ENCODE peak calls at places on chromosome 1, in five cellular contexts. P is stimulated activated CD4-positive, alpha-beta T cell treated with anti-CD3 and anti-CD28 coated beads, Interleukin-4, amount 100 ng/mL, for 1 hour; B is left colon; F is mammary epithelial cell; Z is fibroblast of mammary gland. A is an unnamed sample.

GRCh38 chr1:236282159-236282716 is 480 bp upstream of the ERO1B start:
- DNase-seq in Z (peak), B (no peak), F (no peak), P (peak), A (no peak)

GRCh38 chr1:13730751-13731482 is 30.9 kb downstream of the PRDM2 start:
- DNase-seq in F (no peak), Z (no peak), P (peak), B (peak), A (no peak)

GRCh38 chr1:87226341-87226760 is 102.3 kb upstream of the LMO4 start:
- DNase-seq in P (no peak), B (peak), Z (peak), F (peak), A (peak)

GRCh38 chr1:43312638-43313515 is 12.1 kb downstream of the TIE1 start:
- DNase-seq in P (no peak), F (no peak), Z (no peak), B (no peak), A (no peak)

GRCh38 chr1:4428711-4429110 is 225.7 kb upstream of the AJAP1 start:
- DNase-seq in Z (no peak), P (no peak), B (no peak), F (no peak), A (no peak)

GRCh38 chr1:200072636-200073285 is 45.3 kb downstream of the NR5A2 start:
- DNase-seq in P (no peak), F (no peak), Z (no peak), B (no peak), A (no peak)

GRCh38 chr1:106975944-106976343 is 80.5 kb upstream of the PRMT6 start:
- DNase-seq in Z (peak), F (no peak), B (no peak), P (no peak), A (no peak)

GRCh38 chr1:174445817-174446216 is 1.9 kb upstream of the GPR52 start:
- DNase-seq in F (no peak), Z (no peak), B (no peak), P (no peak), A (no peak)

GRCh38 chr1:228404107-228404720 is 2.4 kb downstream of the TRIM11 start:
- DNase-seq in P (no peak), Z (no peak), F (no peak), B (no peak), A (no peak)

GRCh38 chr1:63960326-63960725 is 186.5 kb downstream of the ROR1 start:
- DNase-seq in Z (peak), F (no peak), P (no peak), B (no peak), A (no peak)

GRCh38 chr1:221719987-221720386 is 21.9 kb downstream of the DUSP10 start:
- DNase-seq in F (no peak), B (no peak), P (no peak), Z (no peak), A (no peak)

GRCh38 chr1:20477355-20478071 is 8.5 kb downstream of the CAMK2N1 start:
- DNase-seq in P (no peak), F (no peak), B (no peak), Z (peak), A (no peak)

GRCh38 chr1:87295720-87296119 is 33.0 kb upstream of the LMO4 start:
- DNase-seq in Z (no peak), F (no peak), B (no peak), P (no peak), A (no peak)

GRCh38 chr1:92698932-92699331 is 86.0 kb downstream of the EVI5 start:
- DNase-seq in F (no peak), P (no peak), B (no peak), Z (no peak), A (no peak)

GRCh38 chr1:224831501-224831900 is 98.0 kb upstream of the DNAH14 start:
- DNase-seq in P (no peak), F (no peak), Z (peak), B (no peak), A (no peak)

GRCh38 chr1:44707112-44707881 is 23.7 kb downstream of the RNU5D-1 start:
- DNase-seq in Z (peak), B (no peak), P (no peak), F (peak), A (peak)

GRCh38 chr1:159827549-159827948 is 876 bp downstream of the SLAMF8 start:
- DNase-seq in P (no peak), F (no peak), Z (no peak), B (no peak), A (no peak)

GRCh38 chr1:2991753-2992495 is 29.3 kb upstream of the ACTRT2 start:
- DNase-seq in P (no peak), F (no peak), B (no peak), Z (no peak), A (no peak)

GRCh38 chr1:227892930-227893695 is 54.6 kb downstream of the WNT9A start:
- DNase-seq in B (no peak), F (no peak), P (no peak), Z (no peak), A (no peak)

GRCh38 chr1:205812271-205812877 is 624 bp downstream of the SLC41A1 start:
- DNase-seq in B (no peak), Z (peak), F (peak), P (peak), A (no peak)

GRCh38 chr1:92030701-92031107 is 919 bp downstream of the EPHX4 start:
- DNase-seq in Z (no peak), B (no peak), P (no peak), F (peak), A (peak)

GRCh38 chr1:234840843-234841242 is 230.9 kb upstream of the IRF2BP2 start:
- DNase-seq in B (no peak), P (no peak), Z (no peak), F (no peak), A (no peak)

GRCh38 chr1:35557611-35558373 is at the start of gene NCDN:
- DNase-seq in B (peak), Z (peak), F (peak), P (peak), A (peak)

GRCh38 chr1:232613752-232614381 is 16.1 kb downstream of the SIPA1L2 start:
- DNase-seq in Z (peak), F (peak), B (no peak), P (no peak), A (no peak)

GRCh38 chr1:45876000-45876399 is 72.6 kb downstream of the MAST2 start:
- DNase-seq in P (no peak), Z (no peak), B (no peak), F (no peak), A (no peak)

GRCh38 chr1:21539933-21540332 is 30.7 kb downstream of the ALPL start:
- DNase-seq in P (no peak), Z (no peak), B (no peak), F (peak), A (no peak)

GRCh38 chr1:196160066-196160795 is 448.0 kb downstream of the KCNT2 start:
- DNase-seq in B (no peak), P (no peak), F (peak), Z (peak), A (peak)

GRCh38 chr1:9235123-9235513 is 544 bp downstream of the H6PD start:
- DNase-seq in Z (peak), P (no peak), B (no peak), F (peak), A (no peak)

GRCh38 chr1:157944666-157945280 is 48.7 kb upstream of the KIRREL1 start:
- DNase-seq in Z (no peak), B (no peak), F (no peak), P (no peak), A (no peak)

GRCh38 chr1:18079941-18080340 is 27.7 kb upstream of the IGSF21 start:
- DNase-seq in F (no peak), B (no peak), Z (no peak), P (no peak), A (no peak)

GRCh38 chr1:77709727-77710126 is 27.3 kb upstream of the ZZZ3 start:
- DNase-seq in B (no peak), Z (no peak), P (no peak), F (no peak), A (no peak)

GRCh38 chr1:58430355-58431335 is 115.9 kb downstream of the OMA1 start:
- DNase-seq in P (no peak), F (no peak), B (no peak), Z (no peak), A (no peak)

GRCh38 chr1:26529655-26530539 is at the start of gene RPS6KA1:
- DNase-seq in B (peak), F (peak), Z (peak), P (peak), A (no peak)

GRCh38 chr1:3192825-3193224 is 123.8 kb downstream of the PRDM16 start:
- DNase-seq in B (no peak), P (no peak), Z (no peak), F (no peak), A (no peak)

A was measured in epithelial cell of prostate.